ENCODE peak calls at places on chromosomes 6 and 20, in four cellular contexts. G is IMR-90, O is WERI-Rb-1, B is PC-9. P is an unnamed sample. For H3K36me3, the result is how much of the 10 kb centered on the place peaks cover.

GRCh38 chr6:45967363-45967762 is 48.3 kb downstream of the CLIC5 start:
- DNase-seq in O (no peak), B (no peak), G (no peak), P (no peak)

GRCh38 chr6:98653171-98653570 is 181.2 kb upstream of the POU3F2 start:
- DNase-seq in G (no peak), O (no peak), B (no peak), P (no peak)

GRCh38 chr6:136548582-136549330 is 1.5 kb downstream of the MAP7 start:
- DNase-seq in O (no peak), B (no peak), G (no peak), P (peak)

GRCh38 chr6:151493495-151494234 is at the start of gene CCDC170:
- DNase-seq in O (peak), G (no peak), B (no peak), P (peak)

GRCh38 chr6:139534472-139535115 is 160.1 kb upstream of the CITED2 start:
- DNase-seq in G (no peak), B (no peak), O (no peak), P (no peak)

GRCh38 chr6:7758456-7758855 is 32.6 kb downstream of the BMP6 start:
- DNase-seq in O (no peak), B (peak), G (peak), P (no peak)

GRCh38 chr20:57980526-57980925 is 247.9 kb downstream of the ANKRD60 start:
- DNase-seq in B (no peak), G (no peak), O (no peak), P (no peak)

GRCh38 chr20:43583982-43584432 is 6.7 kb upstream of the IFT52 start:
- DNase-seq in O (no peak), G (peak), B (peak), P (no peak)

GRCh38 chr6:106033806-106034205 is 52.3 kb upstream of the PRDM1 start:
- DNase-seq in O (no peak), B (no peak), G (no peak), P (no peak)

GRCh38 chr20:38402089-38402488 is 33.0 kb downstream of the SNHG17 start:
- DNase-seq in O (no peak), G (no peak), B (no peak), P (no peak)

GRCh38 chr6:15308445-15309213 is 62.8 kb downstream of the JARID2 start:
- DNase-seq in G (peak), O (no peak), B (no peak), P (no peak)

GRCh38 chr6:63565058-63565726 is 7.1 kb upstream of the LOC128125822 start:
- DNase-seq in G (no peak), B (no peak), O (no peak), P (no peak)

GRCh38 chr6:90496617-90497016 is 90.3 kb downstream of the MAP3K7 start:
- DNase-seq in O (no peak), B (no peak), G (no peak), P (peak)

GRCh38 chr20:41798926-41799502 is 180.8 kb upstream of the CHD6 start:
- DNase-seq in G (no peak), O (no peak), B (no peak), P (peak)

GRCh38 chr6:137776256-137776655 is 90.8 kb upstream of the TNFAIP3 start:
- DNase-seq in O (no peak), B (no peak), G (no peak), P (no peak)

GRCh38 chr20:3875378-3875974 is 13.7 kb upstream of the PANK2 start:
- DNase-seq in O (no peak), B (no peak), G (no peak), P (no peak)

GRCh38 chr6:109467696-109468095 is 12.1 kb upstream of the MICAL1 start:
- DNase-seq in O (no peak), B (no peak), G (peak), P (no peak)
- H3K36me3 ChIP-seq in O (half or more), B (half or more), G (under half), P (under half)

GRCh38 chr6:157925771-157926170 is 55.9 kb upstream of the SYNJ2 start:
- DNase-seq in O (no peak), B (no peak), G (no peak), P (no peak)

DNA sequence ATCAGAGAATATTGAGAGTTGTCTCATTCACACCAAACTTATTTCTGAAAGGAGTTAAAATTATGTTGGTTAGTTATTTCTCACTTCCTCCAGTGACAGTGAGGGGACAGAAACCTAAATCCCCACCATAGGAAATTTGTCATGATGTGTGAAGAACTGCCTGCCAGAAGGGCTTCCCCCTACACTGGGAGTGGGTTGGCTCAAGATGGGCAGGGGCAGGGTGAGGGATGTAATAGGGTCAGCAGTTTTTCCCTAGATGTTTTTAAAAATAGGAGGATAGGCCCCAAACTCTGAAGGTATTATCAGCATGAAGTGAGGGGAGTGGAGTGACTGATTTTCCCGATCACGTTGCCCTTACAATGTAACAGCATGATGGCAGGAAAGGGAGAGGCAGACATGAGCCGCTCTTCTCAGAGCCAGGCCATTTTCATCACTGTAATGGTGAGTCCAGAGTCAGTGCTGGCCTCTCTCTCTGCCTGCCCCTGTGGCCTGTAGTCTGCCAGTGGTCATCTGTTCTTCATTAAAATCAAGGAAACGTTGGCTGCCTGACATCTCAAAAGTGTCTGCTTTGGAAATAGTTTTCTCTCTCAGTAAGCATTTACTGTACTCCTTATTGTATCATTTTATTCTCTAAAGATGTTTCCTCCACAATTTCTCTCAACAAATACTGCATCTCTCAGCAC is 59.8 kb upstream of the SYNJ2 start:
- DNase-seq in G (peak), O (no peak), B (no peak), P (no peak)
- H3K36me3 ChIP-seq in G (under half), O (half or more), B (under half), P (under half)

GRCh38 chr6:42616716-42617115 is 52.9 kb downstream of the UBR2 start:
- DNase-seq in B (no peak), G (peak), O (no peak), P (no peak)
- H3K36me3 ChIP-seq in B (under half), G (under half), O (under half), P (under half)

DNA sequence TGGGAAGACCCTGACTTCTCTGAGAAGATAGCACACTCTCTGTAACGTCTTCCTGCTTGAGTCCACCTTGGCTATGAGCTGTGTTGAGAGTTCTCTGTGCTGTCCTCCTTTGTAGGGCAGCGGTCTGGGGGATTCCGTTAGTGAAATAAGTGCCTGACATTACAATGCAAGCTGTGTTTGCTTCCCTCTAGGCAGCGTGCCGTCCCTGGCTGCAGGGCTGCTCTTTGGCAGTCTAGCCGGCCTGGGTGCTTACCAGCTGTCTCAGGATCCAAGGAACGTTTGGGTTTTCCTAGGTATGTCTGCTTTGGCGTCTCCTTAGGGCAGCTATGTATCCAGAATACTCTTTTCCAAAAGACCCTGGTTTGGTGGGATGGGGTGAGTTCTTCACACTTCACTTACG is 2.8 kb downstream of the TMEM14C start:
- DNase-seq in O (no peak), G (no peak), B (no peak), P (no peak)
- H3K36me3 ChIP-seq in O (half or more), G (under half), B (under half), P (under half)

GRCh38 chr6:20414711-20415110 is 13.0 kb downstream of the E2F3 start:
- DNase-seq in O (no peak), G (no peak), B (no peak), P (no peak)
- H3K36me3 ChIP-seq in O (half or more), G (under half), B (under half), P (under half)